ENCODE peak calls at places on chromosomes 1 and 21, in four cellular contexts. I, O, P and K are unnamed samples.

GRCh38 chr1:183480971-183481431 is 8.7 kb downstream of the SMG7 start:
- DNase-seq in I (no peak), O (no peak), P (no peak), K (no peak)

GRCh38 chr1:12170263-12170671 is 3.5 kb downstream of the TNFRSF1B start:
- DNase-seq in I (no peak), O (no peak), P (no peak), K (no peak)

GRCh38 chr1:179599623-179600249 is 8.1 kb downstream of the TDRD5 start:
- DNase-seq in I (no peak), O (peak), P (no peak), K (no peak)

GRCh38 chr1:31786366-31787060 is 22.4 kb upstream of the ADGRB2 start:
- DNase-seq in I (no peak), O (no peak), P (no peak), K (no peak)

GRCh38 chr1:24155011-24155782 is 12.3 kb upstream of the IL22RA1 start:
- DNase-seq in I (no peak), O (no peak), P (peak), K (peak)

GRCh38 chr1:152190589-152190988 is 31.6 kb upstream of the RPTN start:
- DNase-seq in I (no peak), O (no peak), P (no peak), K (no peak)

GRCh38 chr1:56284933-56285332 is 294.4 kb downstream of the PLPP3 start:
- DNase-seq in I (no peak), O (no peak), P (no peak), K (no peak)

GRCh38 chr21:10430007-10430406 is 91.4 kb upstream of the TPTE start:
- DNase-seq in I (no peak), O (no peak), P (no peak), K (no peak)

GRCh38 chr1:227225715-227226346 is 92.5 kb downstream of the CDC42BPA start:
- DNase-seq in I (no peak), O (no peak), P (no peak), K (no peak)

GRCh38 chr1:85629532-85629920 is 49.0 kb downstream of the CCN1 start:
- DNase-seq in I (no peak), O (no peak), P (no peak), K (no peak)

GRCh38 chr1:243799908-243800307 is 50.1 kb downstream of the AKT3 start:
- DNase-seq in I (no peak), O (no peak), P (no peak), K (no peak)

GRCh38 chr1:43531906-43532584 is 1.4 kb downstream of the PTPRF start:
- DNase-seq in I (no peak), O (no peak), P (no peak), K (no peak)

GRCh38 chr1:114668784-114669561 is 876 bp downstream of the DENND2C start:
- DNase-seq in I (no peak), O (no peak), P (no peak), K (no peak)

GRCh38 chr1:235013512-235013911 is 115.1 kb downstream of the TOMM20 start:
- DNase-seq in I (no peak), O (no peak), P (no peak), K (no peak)

GRCh38 chr1:34740161-34740875 is 14.5 kb upstream of the GJB5 start:
- DNase-seq in I (no peak), O (no peak), P (peak), K (no peak)

GRCh38 chr1:65606426-65606825 is 186.0 kb downstream of the LEPR start:
- DNase-seq in I (no peak), O (no peak), P (no peak), K (no peak)

GRCh38 chr1:245365621-245366020 is 210.8 kb downstream of the KIF26B start:
- DNase-seq in I (no peak), O (no peak), P (peak), K (no peak)

GRCh38 chr1:43057567-43057966 is 98.9 kb upstream of the SLC2A1 start:
- DNase-seq in I (no peak), O (no peak), P (no peak), K (no peak)

GRCh38 chr21:33299181-33299752 is 25.5 kb upstream of the IFNAR1 start:
- DNase-seq in I (no peak), O (peak), P (no peak), K (peak)

GRCh38 chr21:44920694-44921604 is at the start of gene ITGB2:
- DNase-seq in I (peak), O (peak), P (no peak), K (peak)

GRCh38 chr21:43034098-43034497 is 41.5 kb downstream of the CBS start:
- DNase-seq in I (no peak), O (no peak), P (no peak), K (no peak)

GRCh38 chr1:147669475-147670318 is 627 bp downstream of the ACP6 start:
- DNase-seq in I (peak), O (peak), P (peak), K (peak)

GRCh38 chr1:27090921-27091320 is 64.0 kb downstream of the SLC9A1 start:
- DNase-seq in I (no peak), O (no peak), P (no peak), K (no peak)

GRCh38 chr1:55127827-55128343 is 87.3 kb downstream of the USP24 start:
- DNase-seq in I (no peak), O (no peak), P (no peak), K (no peak)